ENCODE peak calls at places on chromosome 18, in five cellular contexts. S is neural progenitor cell, Y is fibroblast of mammary gland, N is GM23338, K is left lung. L is an unnamed sample.
A peak's percentile ranks its signal among the peaks of the same experiment; 100 is the strongest.

GRCh38 chr18:48853588-48853987 is 97.2 kb downstream of the SMAD7 start:
- DNase-seq in K (no peak), Y (no peak), N (no peak), S (no peak), L (no peak)

GRCh38 chr18:80204142-80204541 is 43.2 kb downstream of the PARD6G start:
- DNase-seq in N (no peak), S (no peak), K (no peak), Y (no peak), L (no peak)

GRCh38 chr18:47380153-47380552 is 128.7 kb upstream of the SKOR2 start:
- DNase-seq in Y (no peak), N (no peak), K (no peak), S (no peak), L (no peak)

GRCh38 chr18:79402977-79403722 is 7.4 kb downstream of the NFATC1 start:
- DNase-seq in N (no peak), S (no peak), Y (no peak), K (no peak), L (peak; percentile 65)

GRCh38 chr18:49473721-49474120 is 13.3 kb upstream of the DYM start:
- DNase-seq in K (no peak), N (no peak), Y (no peak), S (no peak), L (no peak)

GRCh38 chr18:45874501-45875184 is 49.2 kb downstream of the SIGLEC15 start:
- DNase-seq in N (no peak), K (no peak), S (no peak), Y (peak; percentile 26), L (no peak)

GRCh38 chr18:57437782-57438668 is 2.9 kb downstream of the ONECUT2 start:
- DNase-seq in K (peak; percentile 35), S (peak; percentile 97), Y (peak; percentile 66), N (peak; percentile 96), L (peak; percentile 91)

GRCh38 chr18:39976771-39977170 is 1978.3 kb upstream of the PIK3C3 start:
- DNase-seq in Y (no peak), K (no peak), N (no peak), S (no peak), L (no peak)

GRCh38 chr18:77486985-77487384 is 237.3 kb downstream of the GALR1 start:
- DNase-seq in K (no peak), Y (peak; percentile 72), N (no peak), S (no peak), L (no peak)

GRCh38 chr18:48709371-48709770 is 170.5 kb downstream of the CTIF start:
- DNase-seq in S (peak; percentile 54), Y (no peak), N (peak; percentile 55), K (no peak), L (peak; percentile 14)

GRCh38 chr18:36638224-36638623 is 190.6 kb downstream of the TPGS2 start:
- DNase-seq in K (no peak), N (no peak), S (no peak), Y (no peak), L (no peak)

GRCh38 chr18:63377275-63377980 is 10.4 kb upstream of the KDSR start:
- DNase-seq in S (no peak), Y (no peak), N (no peak), K (no peak), L (no peak)

GRCh38 chr18:10123006-10123950 is 209.5 kb downstream of the VAPA start:
- DNase-seq in K (no peak), N (no peak), Y (no peak), S (no peak), L (no peak)

GRCh38 chr18:55069497-55069896 is 110.2 kb upstream of the CCDC68 start:
- DNase-seq in S (no peak), K (no peak), N (no peak), Y (no peak), L (no peak)

DNA sequence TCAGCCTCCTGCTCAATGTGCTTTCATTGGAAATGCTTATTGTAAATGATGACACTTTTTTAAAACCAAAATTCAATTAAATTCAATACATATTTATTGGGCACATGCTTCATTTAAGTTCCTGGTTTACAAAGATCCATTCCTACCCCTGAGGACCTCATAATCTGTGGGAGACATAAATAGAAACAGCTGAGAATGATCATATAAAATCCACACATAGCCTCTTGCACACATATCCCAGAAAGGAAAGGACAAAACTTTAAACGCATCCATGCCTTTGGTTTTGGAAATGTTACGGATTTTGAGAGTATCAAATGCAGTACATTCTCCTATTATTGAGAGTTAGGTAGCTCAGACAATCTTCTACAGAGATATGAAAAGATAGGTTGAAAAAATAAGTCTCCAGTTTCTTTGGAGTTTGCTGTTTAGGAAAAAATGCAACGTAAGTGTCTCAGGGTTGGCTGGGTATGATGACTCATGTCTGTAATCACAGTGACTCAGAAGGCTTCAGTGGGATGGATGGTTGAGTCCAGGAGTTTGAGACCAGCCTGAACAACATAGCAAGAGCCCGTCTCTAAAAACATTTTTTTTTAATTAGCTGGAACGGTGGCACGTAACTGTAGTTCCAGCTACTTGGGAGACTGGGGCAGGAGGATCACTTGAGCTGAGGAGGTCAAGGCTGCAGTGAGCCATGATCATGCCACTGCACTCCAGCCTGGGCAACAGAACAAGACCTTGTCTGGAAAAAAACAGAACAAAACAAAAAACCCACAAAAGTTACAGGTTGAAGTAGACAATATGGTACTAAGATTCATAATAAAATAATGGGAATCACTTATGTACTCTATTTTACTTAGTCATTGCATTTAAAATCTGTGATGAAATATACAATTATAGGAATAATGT is 3.9 kb upstream of the PRELID3A start:
- DNase-seq in N (no peak), S (no peak), K (no peak), Y (peak; percentile 93), L (no peak)
- H3K4me3 ChIP-seq in N (no peak overlapping the region), S (no peak overlapping the region), K (no peak overlapping the region), Y (no peak overlapping the region), L (no peak overlapping the region)

DNA sequence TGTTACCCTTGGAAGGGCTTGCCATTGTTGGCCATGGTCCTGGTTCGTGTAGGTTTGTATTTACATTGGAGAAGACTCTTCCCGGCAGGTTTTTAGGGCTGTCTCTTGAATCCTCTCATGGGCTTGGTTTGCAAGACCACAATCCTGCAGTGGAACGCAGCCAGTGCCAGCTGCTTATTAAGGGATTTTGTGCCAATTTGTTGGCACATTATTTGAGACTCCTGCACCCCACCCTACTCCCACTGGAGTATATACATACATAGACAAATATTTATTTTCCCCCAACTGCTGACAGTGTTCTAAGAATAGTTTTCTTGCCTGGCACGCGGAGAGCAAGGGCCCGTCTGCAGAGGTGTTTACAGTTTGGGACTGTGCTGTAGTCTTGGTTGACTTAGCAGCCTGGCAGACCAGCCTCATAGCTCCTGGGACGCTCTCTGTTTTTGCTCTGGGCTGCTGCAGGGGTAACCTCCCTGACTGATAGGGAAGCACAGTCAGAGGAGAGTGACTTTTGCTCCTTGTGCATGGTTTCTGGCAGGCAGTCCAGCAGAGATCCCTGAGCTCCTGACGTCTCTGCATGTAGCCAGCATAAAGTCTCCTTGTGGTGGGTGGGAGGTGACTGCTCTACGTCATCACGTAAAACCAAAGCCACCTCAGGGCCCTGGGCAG is 1.9 kb downstream of the LDLRAD4 start:
- DNase-seq in K (no peak), S (no peak), Y (no peak), N (no peak), L (no peak)
- H3K4me3 ChIP-seq in K (no peak overlapping the region), S (no peak overlapping the region), Y (no peak overlapping the region), N (no peak overlapping the region), L (no peak overlapping the region)

DNA sequence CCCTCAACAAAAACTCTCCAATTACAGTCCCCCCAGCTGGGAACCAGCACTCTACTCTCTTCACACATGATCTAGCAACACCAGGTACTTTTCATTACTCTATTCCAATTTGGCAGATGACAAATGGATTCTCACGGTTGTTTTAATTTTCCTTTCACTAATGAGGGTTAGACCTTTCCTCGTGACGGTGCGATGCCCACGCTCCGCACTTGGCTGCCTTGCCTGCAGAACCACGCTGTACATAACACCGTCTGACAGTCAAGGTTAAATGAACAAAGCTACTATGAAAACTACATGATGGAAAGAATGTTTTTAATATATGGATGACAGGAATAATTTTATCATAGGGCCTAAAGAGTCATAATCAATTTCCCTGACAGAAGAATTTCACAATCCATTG is 141.5 kb downstream of the FBXO15 start:
- DNase-seq in K (no peak), N (no peak), Y (no peak), S (no peak), L (no peak)
- H3K4me3 ChIP-seq in K (no peak overlapping the region), N (no peak overlapping the region), Y (no peak overlapping the region), S (no peak overlapping the region), L (no peak overlapping the region)

GRCh38 chr18:58611471-58612131 is 17.3 kb downstream of the ALPK2 start:
- DNase-seq in N (peak; percentile 88), S (peak; percentile 92), Y (no peak), K (no peak), L (no peak)
- H3K4me3 ChIP-seq in N (no peak overlapping the region), S (peak overlapping the region; percentile 24), Y (no peak overlapping the region), K (no peak overlapping the region), L (no peak overlapping the region)

DNA sequence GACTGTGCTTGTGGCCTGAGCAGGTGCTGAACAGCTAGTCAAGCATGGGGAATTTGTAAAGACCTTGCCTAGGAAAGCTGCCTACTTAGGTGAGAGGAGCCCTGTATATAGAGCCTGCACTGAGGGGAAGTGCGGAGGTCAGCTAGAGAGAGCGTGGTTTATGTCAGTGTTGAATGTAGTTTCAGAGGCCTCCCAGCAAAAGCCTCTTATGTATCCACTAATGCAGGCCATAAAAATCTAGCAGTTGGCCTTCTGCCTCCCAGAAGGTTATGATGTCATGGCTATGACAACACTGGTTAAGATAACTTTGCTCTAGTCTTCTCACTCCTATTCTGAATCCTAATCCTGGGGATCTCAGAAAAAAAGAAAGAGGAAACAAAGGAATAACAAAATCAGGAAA is 88.9 kb downstream of the ASXL3 start:
- DNase-seq in K (no peak), Y (peak; percentile 1), N (peak; percentile 12), S (no peak), L (no peak)
- H3K4me3 ChIP-seq in K (no peak overlapping the region), Y (no peak overlapping the region), N (no peak overlapping the region), S (no peak overlapping the region), L (no peak overlapping the region)

GRCh38 chr18:75226301-75226955 is 15.8 kb downstream of the TSHZ1 start:
- DNase-seq in S (no peak), K (no peak), Y (no peak), N (no peak), L (no peak)
- H3K4me3 ChIP-seq in S (no peak overlapping the region), K (no peak overlapping the region), Y (peak overlapping the region; percentile 7), N (no peak overlapping the region), L (no peak overlapping the region)